ENCODE peak calls at places on chromosomes 12 and 14, in ten cellular contexts. One of them, this sample, is unnamed.

GRCh38 chr12:122473543-122474323 is 27.0 kb downstream of the ZCCHC8 start:
- DNase-seq in fibroblast of lung: peak; percentile 72
- DNase-seq in lung microvascular endothelial cell: peak; percentile 32
- DNase-seq in fibroblast of the conjunctiva: no peak
- DNase-seq in iPS DF 6.9: no peak
- DNase-seq in spleen: no peak
- DNase-seq in psoas muscle: no peak
- DNase-seq in T-helper 22 cell: no peak
- DNase-seq in CD4-positive, alpha-beta T cell: no peak
- DNase-seq in esophagus muscularis mucosa: no peak
- DNase-seq in this sample: no peak

GRCh38 chr14:101446387-101446969 is 114.8 kb upstream of the DIO3 start:
- DNase-seq in fibroblast of lung: no peak
- DNase-seq in lung microvascular endothelial cell: no peak
- DNase-seq in fibroblast of the conjunctiva: no peak
- DNase-seq in iPS DF 6.9: no peak
- DNase-seq in spleen: no peak
- DNase-seq in psoas muscle: no peak
- DNase-seq in T-helper 22 cell: no peak
- DNase-seq in CD4-positive, alpha-beta T cell: no peak
- DNase-seq in esophagus muscularis mucosa: peak; percentile 84
- DNase-seq in this sample: no peak

GRCh38 chr14:61891251-61891650 is 129.0 kb downstream of the SNAPC1 start:
- DNase-seq in fibroblast of lung: peak; percentile 47
- DNase-seq in lung microvascular endothelial cell: no peak
- DNase-seq in fibroblast of the conjunctiva: no peak
- DNase-seq in iPS DF 6.9: no peak
- DNase-seq in spleen: no peak
- DNase-seq in psoas muscle: no peak
- DNase-seq in T-helper 22 cell: no peak
- DNase-seq in CD4-positive, alpha-beta T cell: no peak
- DNase-seq in esophagus muscularis mucosa: no peak
- DNase-seq in this sample: no peak

GRCh38 chr12:125024949-125025563 is 31.6 kb downstream of the BRI3BP start:
- DNase-seq in fibroblast of lung: no peak
- DNase-seq in lung microvascular endothelial cell: no peak
- DNase-seq in fibroblast of the conjunctiva: no peak
- DNase-seq in iPS DF 6.9: no peak
- DNase-seq in spleen: no peak
- DNase-seq in psoas muscle: no peak
- DNase-seq in T-helper 22 cell: no peak
- DNase-seq in CD4-positive, alpha-beta T cell: no peak
- DNase-seq in esophagus muscularis mucosa: no peak
- DNase-seq in this sample: no peak

GRCh38 chr12:9364224-9365176 is 156.3 kb upstream of the PZP start:
- DNase-seq in fibroblast of lung: peak; percentile 89
- DNase-seq in lung microvascular endothelial cell: no peak
- DNase-seq in fibroblast of the conjunctiva: peak; percentile 10
- DNase-seq in iPS DF 6.9: peak; percentile 55
- DNase-seq in spleen: no peak
- DNase-seq in psoas muscle: no peak
- DNase-seq in T-helper 22 cell: peak; percentile 1
- DNase-seq in CD4-positive, alpha-beta T cell: no peak
- DNase-seq in esophagus muscularis mucosa: peak; percentile 81
- DNase-seq in this sample: no peak

GRCh38 chr12:118055144-118055557 is 5.8 kb downstream of the WSB2 start:
- DNase-seq in fibroblast of lung: no peak
- DNase-seq in lung microvascular endothelial cell: peak; percentile 71
- DNase-seq in fibroblast of the conjunctiva: no peak
- DNase-seq in iPS DF 6.9: peak; percentile 72
- DNase-seq in spleen: peak; percentile 80
- DNase-seq in psoas muscle: peak; percentile 54
- DNase-seq in T-helper 22 cell: peak; percentile 45
- DNase-seq in CD4-positive, alpha-beta T cell: peak; percentile 57
- DNase-seq in esophagus muscularis mucosa: no peak
- DNase-seq in this sample: peak; percentile 53

GRCh38 chr12:52944683-52945388 is 4.1 kb upstream of the KRT18 start:
- DNase-seq in fibroblast of lung: no peak
- DNase-seq in lung microvascular endothelial cell: no peak
- DNase-seq in fibroblast of the conjunctiva: no peak
- DNase-seq in iPS DF 6.9: no peak
- DNase-seq in spleen: no peak
- DNase-seq in psoas muscle: no peak
- DNase-seq in T-helper 22 cell: no peak
- DNase-seq in CD4-positive, alpha-beta T cell: no peak
- DNase-seq in esophagus muscularis mucosa: no peak
- DNase-seq in this sample: no peak

GRCh38 chr12:39125580-39125979 is 220.2 kb upstream of the CPNE8 start:
- DNase-seq in fibroblast of lung: peak; percentile 75
- DNase-seq in lung microvascular endothelial cell: no peak
- DNase-seq in fibroblast of the conjunctiva: no peak
- DNase-seq in iPS DF 6.9: no peak
- DNase-seq in spleen: no peak
- DNase-seq in psoas muscle: no peak
- DNase-seq in T-helper 22 cell: no peak
- DNase-seq in CD4-positive, alpha-beta T cell: no peak
- DNase-seq in esophagus muscularis mucosa: no peak
- DNase-seq in this sample: no peak

GRCh38 chr12:29741342-29742241 is 42.1 kb downstream of the TMTC1 start:
- DNase-seq in fibroblast of lung: peak; percentile 93
- DNase-seq in lung microvascular endothelial cell: peak; percentile 89
- DNase-seq in fibroblast of the conjunctiva: peak; percentile 68
- DNase-seq in iPS DF 6.9: no peak
- DNase-seq in spleen: no peak
- DNase-seq in psoas muscle: no peak
- DNase-seq in T-helper 22 cell: no peak
- DNase-seq in CD4-positive, alpha-beta T cell: no peak
- DNase-seq in esophagus muscularis mucosa: no peak
- DNase-seq in this sample: no peak

GRCh38 chr14:75069021-75069810 is at the start of gene ZC2HC1C:
- DNase-seq in fibroblast of lung: peak; percentile 78
- DNase-seq in lung microvascular endothelial cell: peak; percentile 94
- DNase-seq in fibroblast of the conjunctiva: peak; percentile 89
- DNase-seq in iPS DF 6.9: peak; percentile 92
- DNase-seq in spleen: peak; percentile 92
- DNase-seq in psoas muscle: peak; percentile 97
- DNase-seq in T-helper 22 cell: peak; percentile 12
- DNase-seq in CD4-positive, alpha-beta T cell: no peak
- DNase-seq in esophagus muscularis mucosa: peak; percentile 98
- DNase-seq in this sample: peak; percentile 26

GRCh38 chr14:73717247-73717646 is 3.1 kb upstream of the PNMA1 start:
- DNase-seq in fibroblast of lung: no peak
- DNase-seq in lung microvascular endothelial cell: no peak
- DNase-seq in fibroblast of the conjunctiva: no peak
- DNase-seq in iPS DF 6.9: no peak
- DNase-seq in spleen: no peak
- DNase-seq in psoas muscle: no peak
- DNase-seq in T-helper 22 cell: no peak
- DNase-seq in CD4-positive, alpha-beta T cell: no peak
- DNase-seq in esophagus muscularis mucosa: no peak
- DNase-seq in this sample: no peak

GRCh38 chr12:114916124-114916523 is 232.1 kb upstream of the TBX3 start:
- DNase-seq in fibroblast of lung: peak; percentile 73
- DNase-seq in lung microvascular endothelial cell: peak; percentile 80
- DNase-seq in fibroblast of the conjunctiva: peak; percentile 80
- DNase-seq in iPS DF 6.9: no peak
- DNase-seq in spleen: no peak
- DNase-seq in psoas muscle: no peak
- DNase-seq in T-helper 22 cell: no peak
- DNase-seq in CD4-positive, alpha-beta T cell: no peak
- DNase-seq in esophagus muscularis mucosa: no peak
- DNase-seq in this sample: no peak

GRCh38 chr12:53324113-53324778 is 2.8 kb upstream of the AAAS start:
- DNase-seq in fibroblast of lung: no peak
- DNase-seq in lung microvascular endothelial cell: no peak
- DNase-seq in fibroblast of the conjunctiva: no peak
- DNase-seq in iPS DF 6.9: no peak
- DNase-seq in spleen: peak; percentile 88
- DNase-seq in psoas muscle: no peak
- DNase-seq in T-helper 22 cell: peak; percentile 18
- DNase-seq in CD4-positive, alpha-beta T cell: peak; percentile 33
- DNase-seq in esophagus muscularis mucosa: no peak
- DNase-seq in this sample: peak; percentile 33

GRCh38 chr12:43208221-43208620 is 343.8 kb downstream of the ADAMTS20 start:
- DNase-seq in fibroblast of lung: peak; percentile 69
- DNase-seq in lung microvascular endothelial cell: no peak
- DNase-seq in fibroblast of the conjunctiva: no peak
- DNase-seq in iPS DF 6.9: no peak
- DNase-seq in spleen: no peak
- DNase-seq in psoas muscle: no peak
- DNase-seq in T-helper 22 cell: no peak
- DNase-seq in CD4-positive, alpha-beta T cell: no peak
- DNase-seq in esophagus muscularis mucosa: no peak
- DNase-seq in this sample: no peak

GRCh38 chr14:105050551-105050897 is 14.7 kb downstream of the GPR132 start:
- DNase-seq in fibroblast of lung: no peak
- DNase-seq in lung microvascular endothelial cell: peak; percentile 41
- DNase-seq in fibroblast of the conjunctiva: no peak
- DNase-seq in iPS DF 6.9: no peak
- DNase-seq in spleen: peak; percentile 74
- DNase-seq in psoas muscle: no peak
- DNase-seq in T-helper 22 cell: no peak
- DNase-seq in CD4-positive, alpha-beta T cell: no peak
- DNase-seq in esophagus muscularis mucosa: no peak
- DNase-seq in this sample: no peak

GRCh38 chr12:15677207-15677606 is 112.0 kb downstream of the EPS8 start:
- DNase-seq in fibroblast of lung: no peak
- DNase-seq in lung microvascular endothelial cell: no peak
- DNase-seq in fibroblast of the conjunctiva: no peak
- DNase-seq in iPS DF 6.9: no peak
- DNase-seq in spleen: no peak
- DNase-seq in psoas muscle: no peak
- DNase-seq in T-helper 22 cell: no peak
- DNase-seq in CD4-positive, alpha-beta T cell: no peak
- DNase-seq in esophagus muscularis mucosa: no peak
- DNase-seq in this sample: no peak

GRCh38 chr12:120799417-120800045 is 73.9 kb downstream of the ACADS start:
- DNase-seq in fibroblast of lung: no peak
- DNase-seq in lung microvascular endothelial cell: no peak
- DNase-seq in fibroblast of the conjunctiva: no peak
- DNase-seq in iPS DF 6.9: no peak
- DNase-seq in spleen: no peak
- DNase-seq in psoas muscle: no peak
- DNase-seq in T-helper 22 cell: no peak
- DNase-seq in CD4-positive, alpha-beta T cell: no peak
- DNase-seq in esophagus muscularis mucosa: no peak
- DNase-seq in this sample: no peak

This sample was measured in T-helper 9 cell.